ENCODE peak calls at places on chromosomes 5 and 9, in seven cellular contexts. V is bronchial epithelial cell; O is spleen; D is heart right ventricle; C is CD4-positive, alpha-beta T cell; E is HFFc6; T is adrenal gland. N is an unnamed sample.

GRCh38 chr5:157539623-157540022 is 36.0 kb downstream of the ADAM19 start:
- DNase-seq in V (no peak), O (no peak), D (no peak), C (no peak), E (no peak), T (no peak), N (no peak)

GRCh38 chr5:56464935-56465756 is 232.0 kb upstream of the ANKRD55 start:
- DNase-seq in V (peak), O (no peak), D (no peak), C (no peak), E (no peak), T (no peak), N (no peak)

GRCh38 chr5:111584651-111585050 is 72.3 kb upstream of the STARD4 start:
- DNase-seq in V (peak), O (no peak), D (no peak), C (no peak), E (peak), T (no peak), N (no peak)

GRCh38 chr9:87597710-87598200 is 100.1 kb downstream of the DAPK1 start:
- DNase-seq in V (no peak), O (no peak), D (no peak), C (no peak), E (no peak), T (no peak), N (no peak)

GRCh38 chr9:137665697-137666504 is 47.1 kb downstream of the EHMT1 start:
- DNase-seq in V (no peak), O (peak), D (no peak), C (no peak), E (no peak), T (no peak), N (no peak)

GRCh38 chr9:87711857-87712800 is 13.8 kb upstream of the CTSL start:
- DNase-seq in V (peak), O (no peak), D (no peak), C (no peak), E (peak), T (peak), N (peak)

GRCh38 chr5:96852769-96853168 is 23.5 kb upstream of the ERAP2 start:
- DNase-seq in V (no peak), O (no peak), D (no peak), C (no peak), E (peak), T (no peak), N (no peak)

GRCh38 chr5:1264211-1264610 is 30.7 kb downstream of the TERT start:
- DNase-seq in V (no peak), O (no peak), D (no peak), C (no peak), E (peak), T (no peak), N (no peak)

GRCh38 chr5:95761771-95762680 is 30.9 kb downstream of the RHOBTB3 start:
- DNase-seq in V (peak), O (no peak), D (no peak), C (no peak), E (peak), T (no peak), N (no peak)

GRCh38 chr5:52356311-52356918 is 431.3 kb upstream of the ITGA1 start:
- DNase-seq in V (peak), O (no peak), D (no peak), C (no peak), E (no peak), T (no peak), N (no peak)

GRCh38 chr5:14168139-14168792 is 25.1 kb downstream of the TRIO start:
- DNase-seq in V (peak), O (no peak), D (no peak), C (no peak), E (no peak), T (no peak), N (no peak)

GRCh38 chr9:93657331-93658111 is 81.1 kb downstream of the PHF2 start:
- DNase-seq in V (no peak), O (peak), D (no peak), C (no peak), E (no peak), T (peak), N (peak)

GRCh38 chr5:14510880-14511279 is 70.7 kb upstream of the OTULINL start:
- DNase-seq in V (no peak), O (no peak), D (no peak), C (no peak), E (no peak), T (no peak), N (no peak)

GRCh38 chr9:7210854-7211637 is 453.3 kb downstream of the KDM4C start:
- DNase-seq in V (no peak), O (no peak), D (no peak), C (no peak), E (no peak), T (no peak), N (peak)

GRCh38 chr5:137412136-137412535 is 87.0 kb downstream of the SPOCK1 start:
- DNase-seq in V (no peak), O (no peak), D (no peak), C (no peak), E (no peak), T (no peak), N (no peak)

GRCh38 chr9:123093141-123093540 is 59.7 kb downstream of the GPR21 start:
- DNase-seq in V (no peak), O (no peak), D (no peak), C (no peak), E (no peak), T (no peak), N (no peak)

GRCh38 chr9:123090198-123090896 is 56.9 kb downstream of the GPR21 start:
- DNase-seq in V (no peak), O (no peak), D (no peak), C (no peak), E (peak), T (no peak), N (no peak)

GRCh38 chr9:123090956-123091355 is 57.5 kb downstream of the GPR21 start:
- DNase-seq in V (no peak), O (no peak), D (no peak), C (no peak), E (no peak), T (no peak), N (no peak)

GRCh38 chr9:123089790-123090189 is 56.3 kb downstream of the GPR21 start:
- DNase-seq in V (no peak), O (no peak), D (no peak), C (no peak), E (no peak), T (no peak), N (no peak)

DNA sequence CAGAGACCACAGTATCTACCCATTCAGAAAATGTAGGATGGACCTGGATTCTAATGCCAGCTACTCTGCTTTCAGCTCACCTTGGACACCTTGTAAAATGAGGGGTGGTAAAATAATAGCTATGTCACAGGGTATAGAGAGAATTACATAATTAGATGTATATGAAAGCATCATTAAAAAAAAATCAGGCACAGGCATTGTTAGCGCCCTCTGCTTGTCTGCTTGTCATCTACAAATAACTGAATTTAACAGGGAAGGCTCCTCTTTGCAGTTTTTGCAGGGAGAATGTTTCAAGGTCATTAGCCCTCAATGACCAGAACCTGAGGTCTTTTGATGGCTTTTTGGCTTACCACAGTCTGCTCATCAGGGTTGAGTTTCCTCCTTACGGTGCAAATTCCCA is 58.0 kb downstream of the GPR21 start:
- DNase-seq in V (no peak), O (no peak), D (no peak), C (no peak), E (no peak), T (no peak), N (no peak)
- TF ChIP-seq CTCF in V (no peak), O (no peak), D (no peak), C (no peak), E (peak), T (no peak), N (no peak)

DNA sequence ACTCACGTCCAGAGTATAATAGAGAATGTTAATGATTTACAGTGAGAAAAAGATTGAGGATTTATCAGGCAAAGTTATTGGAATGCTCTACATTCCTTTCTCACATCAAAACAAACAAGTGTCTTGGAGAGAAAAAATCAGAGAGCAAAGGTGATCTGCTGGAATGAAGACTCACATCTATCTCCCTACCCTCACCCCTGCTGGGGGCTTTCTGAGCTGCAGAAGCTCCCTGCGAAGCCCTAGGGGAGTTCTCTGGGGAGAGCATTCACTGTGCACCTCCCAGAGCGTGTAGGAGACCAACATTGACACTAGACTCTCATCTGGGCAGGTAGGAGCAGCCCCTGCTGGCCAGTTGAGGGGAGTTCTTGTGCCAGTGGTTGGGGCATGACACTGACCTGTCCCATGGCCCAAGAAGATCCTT is 76.6 kb upstream of the ADAMTS16 start:
- DNase-seq in V (no peak), O (no peak), D (no peak), C (no peak), E (no peak), T (no peak), N (no peak)
- TF ChIP-seq CTCF in V (no peak), O (no peak), D (no peak), C (no peak), E (peak), T (no peak), N (no peak)

GRCh38 chr5:159947708-159948358 is 31.6 kb downstream of the ADRA1B start:
- DNase-seq in V (no peak), O (no peak), D (no peak), C (no peak), E (no peak), T (no peak), N (no peak)

GRCh38 chr5:159953609-159954008 is 37.3 kb downstream of the ADRA1B start:
- DNase-seq in V (no peak), O (no peak), D (no peak), C (no peak), E (no peak), T (no peak), N (no peak)

GRCh38 chr5:159951834-159952233 is 35.6 kb downstream of the ADRA1B start:
- DNase-seq in V (no peak), O (no peak), D (no peak), C (no peak), E (no peak), T (no peak), N (no peak)

GRCh38 chr5:159955056-159955624 is 38.9 kb downstream of the ADRA1B start:
- DNase-seq in V (no peak), O (no peak), D (no peak), C (no peak), E (no peak), T (no peak), N (no peak)

DNA sequence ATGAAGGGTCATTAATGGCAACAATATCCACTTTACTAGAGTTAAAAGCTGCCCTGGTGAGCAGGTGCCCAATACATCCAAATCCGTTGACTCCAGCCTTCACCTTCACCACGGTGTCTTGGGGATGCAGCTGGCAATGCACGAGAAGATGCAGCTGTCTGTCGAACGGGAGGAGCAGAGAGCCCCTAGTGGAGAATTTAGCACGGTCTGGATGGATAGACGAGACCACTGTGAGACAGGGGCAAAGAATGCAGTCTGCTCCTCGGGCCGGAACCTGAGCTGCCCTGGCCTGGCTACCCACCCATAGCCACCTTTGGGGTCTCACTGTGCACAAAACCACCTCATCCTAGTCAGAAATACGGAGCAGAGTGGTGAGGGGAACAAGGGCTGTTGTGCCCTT is 35.1 kb downstream of the ADRA1B start:
- DNase-seq in V (no peak), O (no peak), D (no peak), C (no peak), E (no peak), T (no peak), N (no peak)
- TF ChIP-seq CTCF in V (no peak), O (no peak), D (no peak), C (no peak), E (no peak), T (no peak), N (no peak)

GRCh38 chr5:76947064-76947463 is 5.8 kb upstream of the CRHBP start:
- DNase-seq in V (no peak), O (no peak), D (peak), C (no peak), E (no peak), T (peak), N (no peak)
- TF ChIP-seq CTCF in V (no peak), O (no peak), D (no peak), C (no peak), E (no peak), T (no peak), N (no peak)

GRCh38 chr5:172106511-172107356 is 81.3 kb downstream of the STK10 start:
- DNase-seq in V (no peak), O (peak), D (no peak), C (peak), E (peak), T (peak), N (peak)

GRCh38 chr5:172104801-172105701 is 83.0 kb downstream of the STK10 start:
- DNase-seq in V (no peak), O (peak), D (no peak), C (no peak), E (no peak), T (no peak), N (no peak)

GRCh38 chr5:172105811-172106210 is 82.2 kb downstream of the STK10 start:
- DNase-seq in V (no peak), O (peak), D (no peak), C (no peak), E (no peak), T (no peak), N (no peak)

GRCh38 chr5:172109749-172110148 is 78.3 kb downstream of the STK10 start:
- DNase-seq in V (no peak), O (peak), D (no peak), C (no peak), E (no peak), T (no peak), N (no peak)

GRCh38 chr5:172107606-172108005 is 80.4 kb downstream of the STK10 start:
- DNase-seq in V (peak), O (peak), D (no peak), C (no peak), E (peak), T (peak), N (no peak)
- TF ChIP-seq CTCF in V (no peak), O (no peak), D (no peak), C (no peak), E (no peak), T (no peak), N (no peak)

GRCh38 chr5:177300236-177300880 is 3.2 kb downstream of the RAB24 start:
- DNase-seq in V (peak), O (peak), D (peak), C (no peak), E (peak), T (peak), N (peak)
- TF ChIP-seq CTCF in V (peak), O (peak), D (no peak), C (no peak), E (peak), T (no peak), N (no peak)

DNA sequence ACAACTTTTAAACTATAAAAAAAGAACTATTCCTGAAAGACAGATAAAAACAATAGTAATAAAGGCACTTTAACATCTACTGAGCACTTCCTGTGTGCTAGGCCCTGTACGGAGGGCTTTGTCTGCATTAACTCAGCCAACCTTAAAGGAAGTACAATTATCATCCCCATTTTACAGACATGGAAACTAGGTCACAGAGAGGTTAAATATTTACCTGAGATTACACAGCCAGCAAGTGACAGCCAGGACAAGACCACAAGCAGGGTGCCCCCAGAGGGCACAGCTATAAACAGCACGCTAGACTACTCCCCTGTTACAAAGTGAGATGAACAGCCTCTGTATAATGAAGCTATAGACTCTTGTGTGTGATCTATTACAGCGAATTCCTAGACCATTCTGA is 25.5 kb downstream of the DDX31 start:
- DNase-seq in V (no peak), O (no peak), D (no peak), C (no peak), E (no peak), T (no peak), N (no peak)
- TF ChIP-seq CTCF in V (no peak), O (no peak), D (no peak), C (no peak), E (peak), T (no peak), N (no peak)